ENCODE peak calls at places on chromosome X, in four cellular contexts. D, E, V and B are unnamed samples.
A peak's percentile ranks its signal among the peaks of the same experiment; 100 is the strongest.

GRCh38 chrX:103918050-103918449 is 44.4 kb upstream of the TMSB15B start:
- DNase-seq in D (peak; percentile 58), E (peak; percentile 86), V (peak; percentile 71), B (peak; percentile 79)

GRCh38 chrX:8349816-8350544 is 114.7 kb upstream of the VCX3B start:
- DNase-seq in D (no peak), E (no peak), V (no peak), B (no peak)

GRCh38 chrX:7446815-7447214 is 298.9 kb upstream of the PUDP start:
- DNase-seq in D (no peak), E (no peak), V (no peak), B (no peak)

GRCh38 chrX:8653956-8654355 is 78.0 kb downstream of the ANOS1 start:
- DNase-seq in D (no peak), E (no peak), V (no peak), B (no peak)

GRCh38 chrX:103467870-103468269 is 51.4 kb downstream of the RAB40A start:
- DNase-seq in D (no peak), E (no peak), V (no peak), B (no peak)

GRCh38 chrX:46941341-46941740 is 29.1 kb downstream of the JADE3 start:
- DNase-seq in D (no peak), E (peak; percentile 72), V (no peak), B (no peak)

GRCh38 chrX:53538781-53539180 is 104.6 kb upstream of the HSD17B10 start:
- DNase-seq in D (no peak), E (no peak), V (no peak), B (no peak)

GRCh38 chrX:9862525-9862924 is 76.3 kb downstream of the SHROOM2 start:
- DNase-seq in D (no peak), E (no peak), V (no peak), B (no peak)

GRCh38 chrX:106331606-106332005 is 163.5 kb downstream of the PWWP3B start:
- DNase-seq in D (no peak), E (no peak), V (no peak), B (no peak)

GRCh38 chrX:135425566-135425965 is 3.8 kb downstream of the SMIM10L2A start:
- DNase-seq in D (no peak), E (no peak), V (no peak), B (no peak)

GRCh38 chrX:307261-308111 is 11.1 kb downstream of the GTPBP6 start:
- DNase-seq in D (no peak), E (peak; percentile 14), V (no peak), B (peak; percentile 46)

GRCh38 chrX:20378291-20378920 is 111.7 kb upstream of the RPS6KA3 start:
- DNase-seq in D (no peak), E (no peak), V (no peak), B (no peak)

GRCh38 chrX:129496625-129497024 is 26.7 kb downstream of the SMARCA1 start:
- DNase-seq in D (no peak), E (no peak), V (no peak), B (no peak)

GRCh38 chrX:9635805-9636204 is 129.8 kb downstream of the GPR143 start:
- DNase-seq in D (no peak), E (peak; percentile 15), V (no peak), B (no peak)

GRCh38 chrX:139204903-139205667 is 325.5 kb upstream of the F9 start:
- DNase-seq in D (no peak), E (peak; percentile 91), V (no peak), B (no peak)

GRCh38 chrX:16797358-16797757 is 11.1 kb downstream of the TXLNG start:
- DNase-seq in D (peak; percentile 50), E (no peak), V (no peak), B (no peak)

GRCh38 chrX:2500681-2501151 is at the start of the genes DHRSX and ZBED1:
- DNase-seq in D (peak; percentile 37), E (no peak), V (no peak), B (peak; percentile 65)

GRCh38 chrX:99001286-99001685 is 1408.8 kb downstream of the PCDH19 start:
- DNase-seq in D (no peak), E (no peak), V (no peak), B (no peak)

GRCh38 chrX:147923605-147924004 is 11.9 kb downstream of the FMR1 start:
- DNase-seq in D (no peak), E (no peak), V (no peak), B (no peak)

GRCh38 chrX:132209527-132209926 is 9.7 kb downstream of the RAP2C start:
- DNase-seq in D (no peak), E (no peak), V (no peak), B (no peak)

GRCh38 chrX:107450823-107451509 is 1.5 kb downstream of the FRMPD3 start:
- DNase-seq in D (peak; percentile 39), E (peak; percentile 56), V (peak; percentile 25), B (no peak)

GRCh38 chrX:49748211-49748956 is 52.6 kb upstream of the PAGE1 start:
- DNase-seq in D (no peak), E (no peak), V (no peak), B (no peak)

GRCh38 chrX:40173662-40174593 is 76.2 kb upstream of the BCOR start:
- DNase-seq in D (no peak), E (peak; percentile 90), V (peak; percentile 35), B (peak; percentile 55)

GRCh38 chrX:334971-335757 is 16.6 kb upstream of the GTPBP6 start:
- DNase-seq in D (no peak), E (no peak), V (no peak), B (peak; percentile 70)

GRCh38 chrX:1093586-1094538 is 118.6 kb downstream of the CRLF2 start:
- DNase-seq in D (no peak), E (no peak), V (no peak), B (no peak)

GRCh38 chrX:17692709-17693346 is 44.5 kb upstream of the SCML1 start:
- DNase-seq in D (no peak), E (no peak), V (no peak), B (no peak)

GRCh38 chrX:49309401-49309981 is 6.0 kb downstream of the GAGE10 start:
- DNase-seq in D (no peak), E (peak; percentile 24), V (no peak), B (no peak)

GRCh38 chrX:133364201-133364600 is 51.1 kb downstream of the GPC4 start:
- DNase-seq in D (no peak), E (no peak), V (no peak), B (no peak)

GRCh38 chrX:133888941-133889340 is 96.5 kb downstream of the GPC3 start:
- DNase-seq in D (no peak), E (no peak), V (no peak), B (no peak)

GRCh38 chrX:141814213-141814857 is 23.8 kb upstream of the MAGEC3 start:
- DNase-seq in D (no peak), E (no peak), V (no peak), B (no peak)

GRCh38 chrX:38868941-38869378 is 67.7 kb downstream of the MID1IP1 start:
- DNase-seq in D (no peak), E (peak; percentile 51), V (no peak), B (no peak)

GRCh38 chrX:133676344-133677122 is 261.2 kb upstream of the GPC4 start:
- DNase-seq in D (no peak), E (no peak), V (peak; percentile 9), B (no peak)

GRCh38 chrX:105564536-105564935 is 257.8 kb upstream of the NRK start:
- DNase-seq in D (no peak), E (no peak), V (no peak), B (no peak)

GRCh38 chrX:143121471-143121870 is 95.7 kb downstream of the SPANXN4 start:
- DNase-seq in D (no peak), E (no peak), V (peak; percentile 78), B (no peak)

GRCh38 chrX:71215335-71215912 is 7.6 kb upstream of the GJB1 start:
- DNase-seq in D (no peak), E (no peak), V (no peak), B (no peak)